ENCODE peak calls at places on chromosome 22, in four cellular contexts. One of them, this sample, is unnamed.

GRCh38 chr22:27930246-27931060 is 11.4 kb upstream of the PITPNB start:
- DNase-seq in K562: no peak
- DNase-seq in GM12878: no peak
- DNase-seq in HEK293T: no peak
- DNase-seq in this sample: no peak

GRCh38 chr22:43136255-43136654 is 6.9 kb downstream of the MCAT start:
- DNase-seq in K562: peak; percentile 35
- DNase-seq in GM12878: no peak
- DNase-seq in HEK293T: peak; percentile 65
- DNase-seq in this sample: peak; percentile 34

GRCh38 chr22:49670610-49671330 is 156.9 kb downstream of the BRD1 start:
- DNase-seq in K562: no peak
- DNase-seq in GM12878: no peak
- DNase-seq in HEK293T: no peak
- DNase-seq in this sample: no peak

GRCh38 chr22:38638734-38639133 is 17.5 kb downstream of the FAM227A start:
- DNase-seq in K562: peak; percentile 20
- DNase-seq in GM12878: no peak
- DNase-seq in HEK293T: peak; percentile 5
- DNase-seq in this sample: peak; percentile 32

GRCh38 chr22:44587004-44587793 is 89.2 kb upstream of the RTL6 start:
- DNase-seq in K562: no peak
- DNase-seq in GM12878: no peak
- DNase-seq in HEK293T: no peak
- DNase-seq in this sample: no peak

GRCh38 chr22:31488988-31489617 is 539 bp downstream of the EIF4ENIF1 start:
- DNase-seq in K562: no peak
- DNase-seq in GM12878: no peak
- DNase-seq in HEK293T: peak; percentile 71
- DNase-seq in this sample: no peak

GRCh38 chr22:27149886-27150529 is 492.6 kb downstream of the MIAT start:
- DNase-seq in K562: no peak
- DNase-seq in GM12878: no peak
- DNase-seq in HEK293T: no peak
- DNase-seq in this sample: no peak

GRCh38 chr22:47432683-47433082 is 670.2 kb downstream of the TBC1D22A start:
- DNase-seq in K562: no peak
- DNase-seq in GM12878: no peak
- DNase-seq in HEK293T: no peak
- DNase-seq in this sample: no peak

GRCh38 chr22:47355388-47355725 is 592.9 kb downstream of the TBC1D22A start:
- DNase-seq in K562: no peak
- DNase-seq in GM12878: no peak
- DNase-seq in HEK293T: no peak
- DNase-seq in this sample: no peak

GRCh38 chr22:17303840-17304779 is 65.2 kb upstream of the CECR2 start:
- DNase-seq in K562: no peak
- DNase-seq in GM12878: peak; percentile 77
- DNase-seq in HEK293T: no peak
- DNase-seq in this sample: no peak

GRCh38 chr22:42902875-42903510 is 45.9 kb upstream of the ARFGAP3 start:
- DNase-seq in K562: no peak
- DNase-seq in GM12878: no peak
- DNase-seq in HEK293T: no peak
- DNase-seq in this sample: no peak

DNA sequence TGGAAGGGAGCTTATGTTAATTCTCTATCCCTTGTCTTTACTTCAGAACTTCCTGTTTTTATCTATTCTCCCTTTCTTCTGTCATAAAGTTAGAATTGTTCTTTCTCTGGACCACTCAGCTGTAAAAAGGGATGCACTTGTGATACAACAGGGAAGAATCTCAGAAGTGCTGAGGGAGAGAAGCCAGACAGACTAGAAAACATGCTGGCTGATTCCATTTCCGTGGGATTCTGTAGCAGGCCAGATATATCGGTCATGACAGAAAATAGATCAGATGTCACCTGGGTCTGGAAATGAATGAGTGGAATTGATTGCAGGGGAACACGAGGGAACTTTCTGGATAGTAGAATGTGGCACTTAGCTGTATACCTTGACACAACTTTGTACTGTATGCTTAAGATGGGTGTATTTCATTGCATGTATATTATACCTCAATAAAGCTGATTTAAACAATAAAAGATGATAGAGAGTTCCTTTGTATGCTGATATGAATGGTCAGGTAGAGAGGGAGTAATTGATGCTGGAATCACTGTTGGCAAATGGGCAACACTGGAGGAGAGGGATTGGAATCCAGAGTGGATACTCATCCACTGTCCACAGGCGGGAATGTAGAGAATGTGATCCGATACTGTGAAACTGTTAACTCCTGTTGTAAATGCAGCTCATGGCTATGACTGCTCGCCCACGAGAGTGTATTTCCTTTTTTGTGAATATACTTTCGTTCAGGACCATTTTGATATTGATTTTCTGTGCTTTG is 59.6 kb downstream of the ATXN10 start:
- DNase-seq in K562: no peak
- DNase-seq in GM12878: no peak
- DNase-seq in HEK293T: no peak
- DNase-seq in this sample: no peak
- TF ChIP-seq FOXM1 in K562: no peak
- TF ChIP-seq FOXM1 in GM12878: no peak
- TF ChIP-seq FOXM1 in HEK293T: no peak
- TF ChIP-seq FOXM1 in this sample: no peak

GRCh38 chr22:19646383-19646782 is 67.9 kb upstream of the SEPTIN5 start:
- DNase-seq in K562: no peak
- DNase-seq in GM12878: no peak
- DNase-seq in HEK293T: no peak
- DNase-seq in this sample: no peak

GRCh38 chr22:19645905-19646304 is 68.4 kb upstream of the SEPTIN5 start:
- DNase-seq in K562: no peak
- DNase-seq in GM12878: no peak
- DNase-seq in HEK293T: no peak
- DNase-seq in this sample: no peak

GRCh38 chr22:19645391-19645790 is 68.9 kb upstream of the SEPTIN5 start:
- DNase-seq in K562: peak; percentile 69
- DNase-seq in GM12878: no peak
- DNase-seq in HEK293T: no peak
- DNase-seq in this sample: no peak

GRCh38 chr22:19652316-19652715 is 62.0 kb upstream of the SEPTIN5 start:
- DNase-seq in K562: no peak
- DNase-seq in GM12878: no peak
- DNase-seq in HEK293T: no peak
- DNase-seq in this sample: no peak

DNA sequence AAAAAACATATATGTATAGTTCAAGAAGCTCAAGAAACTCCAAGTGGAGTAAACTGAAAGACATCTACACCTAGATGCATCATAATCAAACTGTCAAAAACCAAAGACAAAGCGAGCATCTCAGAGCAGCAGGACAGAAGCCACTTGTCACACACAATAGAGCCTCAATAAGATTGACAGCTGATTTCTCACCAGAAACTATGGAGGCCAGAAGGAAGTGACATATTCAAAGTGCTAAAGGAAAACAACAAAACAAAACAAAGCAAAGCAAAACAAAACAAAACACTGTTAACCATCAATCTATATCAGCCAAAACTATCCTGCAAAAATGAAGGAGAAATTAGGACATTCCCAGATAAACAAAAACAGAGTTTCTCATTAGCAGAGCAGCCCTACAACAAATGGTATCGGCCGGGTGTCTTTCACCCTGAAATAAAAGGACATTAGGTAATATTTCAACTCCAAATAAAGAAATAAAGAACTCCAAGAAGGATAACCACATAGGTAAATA is 65.8 kb upstream of the SEPTIN5 start:
- DNase-seq in K562: peak; percentile 51
- DNase-seq in GM12878: no peak
- DNase-seq in HEK293T: no peak
- DNase-seq in this sample: no peak
- TF ChIP-seq FOXM1 in K562: peak; percentile 51
- TF ChIP-seq FOXM1 in GM12878: no peak
- TF ChIP-seq FOXM1 in HEK293T: no peak
- TF ChIP-seq FOXM1 in this sample: no peak

GRCh38 chr22:46149493-46149997 is 781 bp upstream of the PPARA start:
- DNase-seq in K562: no peak
- DNase-seq in GM12878: no peak
- DNase-seq in HEK293T: no peak
- DNase-seq in this sample: no peak
- TF ChIP-seq FOXM1 in K562: no peak
- TF ChIP-seq FOXM1 in GM12878: no peak
- TF ChIP-seq FOXM1 in HEK293T: no peak
- TF ChIP-seq FOXM1 in this sample: no peak

DNA sequence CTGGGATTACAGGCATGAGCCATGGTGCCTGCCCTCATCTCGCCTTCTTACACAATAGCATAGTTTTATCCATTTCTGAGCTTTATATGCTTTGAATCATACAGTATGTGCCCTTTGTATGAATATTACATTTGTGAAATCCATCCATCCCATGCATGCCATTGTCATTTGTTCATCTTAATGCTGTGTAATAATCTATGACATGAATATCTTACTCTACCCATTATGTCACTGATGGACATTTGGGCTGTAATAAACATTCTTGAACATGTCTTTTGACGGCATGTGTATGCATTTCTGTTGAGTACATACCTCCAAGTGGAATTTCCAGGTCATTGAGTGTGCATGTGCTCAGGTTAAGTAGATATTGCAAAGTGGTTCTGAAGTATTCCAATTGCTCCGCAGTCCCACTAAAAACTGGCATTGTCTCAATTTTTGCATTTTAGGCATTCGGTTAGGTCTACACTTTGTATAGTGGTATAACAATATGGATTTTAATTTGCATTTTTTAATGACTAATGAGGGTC is 339.3 kb upstream of the SYN3 start:
- DNase-seq in K562: no peak
- DNase-seq in GM12878: no peak
- DNase-seq in HEK293T: no peak
- DNase-seq in this sample: no peak
- TF ChIP-seq FOXM1 in K562: no peak
- TF ChIP-seq FOXM1 in GM12878: no peak
- TF ChIP-seq FOXM1 in HEK293T: no peak
- TF ChIP-seq FOXM1 in this sample: no peak